ENCODE peak calls at places on chromosomes 4 and X, in ten cellular contexts. B is IMR-90; E is CD8-positive, alpha-beta memory T cell; M is psoas muscle; H is H1; K is tibial nerve; T is GM06990; J is esophagus muscularis mucosa; Q is tibial artery; L is mucosa of descending colon. R is an unnamed sample.
A peak's percentile ranks its signal among the peaks of the same experiment; 100 is the strongest.

GRCh38 chr4:37648084-37648817 is 37.9 kb downstream of the RELL1 start:
- DNase-seq in T (no peak), Q (peak; percentile 37), M (peak; percentile 58), E (no peak), J (no peak), L (peak; percentile 60), H (peak; percentile 31), K (no peak), B (peak; percentile 96), R (peak; percentile 66)

GRCh38 chr4:145619639-145619996 is 433 bp downstream of the MMAA start:
- DNase-seq in H (no peak), K (peak; percentile 15), E (peak; percentile 70), M (peak; percentile 26), T (no peak), J (no peak), L (peak; percentile 83), Q (peak; percentile 47), B (peak; percentile 57), R (peak; percentile 38)

GRCh38 chr4:136463941-136464340 is 1068.4 kb downstream of the PCDH18 start:
- DNase-seq in M (no peak), K (no peak), H (no peak), L (no peak), J (no peak), E (no peak), Q (no peak), T (no peak), B (no peak), R (no peak)

GRCh38 chrX:151723156-151723760 is 7.4 kb downstream of the FATE1 start:
- DNase-seq in Q (no peak), K (no peak), H (no peak), J (no peak), B (no peak), M (no peak), T (no peak), L (no peak), E (no peak), R (no peak)

GRCh38 chrX:143095841-143096240 is 70.1 kb downstream of the SPANXN4 start:
- DNase-seq in L (no peak), E (no peak), K (no peak), J (no peak), T (no peak), B (no peak), M (no peak), Q (no peak), H (no peak), R (no peak)

GRCh38 chr4:128809477-128810330 is at the start of gene JADE1:
- DNase-seq in J (peak; percentile 98), T (peak; percentile 93), L (peak; percentile 93), B (peak; percentile 95), M (peak; percentile 88), H (peak; percentile 82), K (peak; percentile 90), E (peak; percentile 92), Q (peak; percentile 95), R (peak; percentile 87)

GRCh38 chrX:7083468-7084396 is 63.8 kb upstream of the STS start:
- DNase-seq in M (no peak), L (no peak), Q (no peak), T (peak; percentile 80), K (no peak), J (no peak), B (peak; percentile 98), E (peak; percentile 68), H (no peak), R (no peak)

GRCh38 chrX:11998944-11999343 is 139.3 kb upstream of the FRMPD4 start:
- DNase-seq in K (no peak), E (no peak), B (no peak), H (no peak), L (no peak), T (no peak), M (no peak), Q (no peak), J (no peak), R (no peak)

GRCh38 chr4:55407119-55407518 is 11.4 kb downstream of the TMEM165 start:
- DNase-seq in H (no peak), M (no peak), T (no peak), L (no peak), Q (no peak), K (no peak), J (no peak), E (no peak), B (no peak), R (no peak)

GRCh38 chr4:55407764-55408163 is 12.0 kb downstream of the TMEM165 start:
- DNase-seq in Q (no peak), H (no peak), B (no peak), T (no peak), L (no peak), E (no peak), K (no peak), J (no peak), M (no peak), R (no peak)

GRCh38 chr4:55410431-55410830 is 14.7 kb downstream of the TMEM165 start:
- DNase-seq in Q (no peak), M (no peak), K (no peak), H (no peak), E (no peak), B (no peak), J (no peak), T (no peak), L (no peak), R (no peak)

GRCh38 chr4:55409468-55410171 is 13.9 kb downstream of the TMEM165 start:
- DNase-seq in H (no peak), L (no peak), J (no peak), B (peak; percentile 13), M (no peak), Q (no peak), T (no peak), E (no peak), K (no peak), R (no peak)

DNA sequence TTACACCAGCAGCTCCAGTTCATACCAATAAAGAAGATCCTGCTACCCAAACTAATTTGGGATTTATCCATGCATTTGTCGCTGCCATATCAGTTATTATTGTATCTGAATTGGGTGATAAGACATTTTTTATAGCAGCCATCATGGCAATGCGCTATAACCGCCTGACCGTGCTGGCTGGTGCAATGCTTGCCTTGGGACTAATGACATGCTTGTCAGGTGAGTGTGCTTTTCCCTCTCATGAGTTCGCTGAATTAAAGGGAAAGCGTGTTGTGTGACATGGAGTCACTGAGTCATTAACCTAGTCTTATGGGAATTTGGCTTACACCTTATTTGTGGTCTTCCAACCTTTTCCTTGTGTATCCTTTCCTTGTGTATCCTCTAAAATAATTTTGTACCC is 15.9 kb downstream of the TMEM165 start:
- DNase-seq in Q (no peak), T (no peak), H (no peak), E (no peak), J (no peak), B (peak; percentile 37), K (no peak), M (no peak), L (no peak), R (no peak)
- H3K36me3 ChIP-seq in Q (peaks cover 29% of the 10 kb centered on the region), T (peaks cover 4% of the 10 kb centered on the region), H (peaks cover 40% of the 10 kb centered on the region), E (peaks cover 2% of the 10 kb centered on the region), J (peaks cover 51% of the 10 kb centered on the region), B (peaks cover 28% of the 10 kb centered on the region), K (peaks cover 8% of the 10 kb centered on the region), M (no peaks in the 10 kb centered on the region), L (no peaks in the 10 kb centered on the region), R (no peaks in the 10 kb centered on the region)

GRCh38 chr4:138086471-138086870 is 155.7 kb downstream of the SLC7A11 start:
- DNase-seq in K (no peak), H (no peak), Q (no peak), T (no peak), E (no peak), M (no peak), B (no peak), L (no peak), J (no peak), R (no peak)

GRCh38 chr4:138087181-138087714 is 154.9 kb downstream of the SLC7A11 start:
- DNase-seq in E (no peak), Q (no peak), L (no peak), J (no peak), B (no peak), H (no peak), M (no peak), K (no peak), T (no peak), R (no peak)

GRCh38 chr4:138088449-138089208 is 153.5 kb downstream of the SLC7A11 start:
- DNase-seq in L (no peak), E (no peak), B (no peak), Q (no peak), J (no peak), M (no peak), K (no peak), T (no peak), H (no peak), R (no peak)

GRCh38 chr4:138090145-138090917 is 151.8 kb downstream of the SLC7A11 start:
- DNase-seq in M (peak; percentile 15), J (no peak), Q (no peak), L (no peak), T (peak; percentile 18), B (peak; percentile 83), H (no peak), E (no peak), K (peak; percentile 15), R (peak; percentile 28)

DNA sequence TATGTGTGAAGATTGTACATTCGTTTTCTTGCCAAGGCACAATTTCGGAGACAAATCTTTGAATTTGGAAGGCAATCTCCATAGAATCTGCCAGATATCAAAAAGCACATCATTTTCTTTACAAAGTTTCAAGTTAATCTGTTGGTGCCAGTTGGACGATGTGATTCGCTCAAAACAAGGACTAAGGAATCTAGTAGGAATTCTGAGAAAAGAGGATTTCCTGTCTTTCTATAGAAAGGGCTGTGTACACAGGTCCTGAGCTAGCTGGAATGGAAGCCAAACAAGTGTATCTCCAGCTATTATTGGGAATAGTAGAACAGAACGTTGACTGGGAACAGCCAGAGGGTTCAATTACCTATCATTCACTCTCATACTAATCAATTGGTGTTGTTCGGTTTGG is 156.2 kb downstream of the SLC7A11 start:
- DNase-seq in T (no peak), Q (no peak), L (no peak), K (no peak), J (no peak), E (no peak), H (no peak), B (no peak), M (no peak), R (no peak)
- H3K36me3 ChIP-seq in T (no peaks in the 10 kb centered on the region), Q (no peaks in the 10 kb centered on the region), L (no peaks in the 10 kb centered on the region), K (no peaks in the 10 kb centered on the region), J (no peaks in the 10 kb centered on the region), E (no peaks in the 10 kb centered on the region), H (no peaks in the 10 kb centered on the region), B (no peaks in the 10 kb centered on the region), M (no peaks in the 10 kb centered on the region), R (no peaks in the 10 kb centered on the region)

DNA sequence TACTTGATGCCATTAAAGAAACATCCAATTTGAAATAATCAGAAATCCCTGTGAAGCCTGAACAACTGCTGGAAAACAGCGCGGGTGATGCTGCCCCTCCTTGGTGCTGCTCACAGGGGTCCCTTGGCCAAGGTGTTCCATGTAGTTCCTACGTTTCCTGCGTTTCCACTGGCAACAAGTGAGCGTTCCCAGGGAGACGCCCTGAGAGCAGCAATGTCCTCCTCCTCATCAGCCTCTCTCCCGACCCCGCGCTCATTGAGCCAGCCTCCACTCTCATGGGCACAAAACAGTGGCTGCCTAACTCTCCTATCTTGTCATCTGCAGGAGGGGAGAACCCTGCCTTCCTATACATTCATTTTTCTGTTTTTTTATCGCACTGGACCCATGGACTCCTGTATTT is 18.9 kb downstream of the LETM1 start:
- DNase-seq in K (no peak), Q (no peak), M (no peak), H (no peak), L (no peak), E (no peak), B (no peak), J (no peak), T (no peak), R (no peak)
- H3K36me3 ChIP-seq in K (peaks cover 31% of the 10 kb centered on the region), Q (peaks cover 90% of the 10 kb centered on the region), M (peaks cover 5% of the 10 kb centered on the region), H (peaks cover 20% of the 10 kb centered on the region), L (peaks cover 12% of the 10 kb centered on the region), E (peaks cover 30% of the 10 kb centered on the region), B (peaks cover 63% of the 10 kb centered on the region), J (peaks cover 98% of the 10 kb centered on the region), T (peaks cover 38% of the 10 kb centered on the region), R (peaks cover 4% of the 10 kb centered on the region)

GRCh38 chr4:87120411-87121162 is 99.8 kb downstream of the KLHL8 start:
- DNase-seq in E (no peak), B (peak; percentile 87), T (no peak), K (peak; percentile 47), M (no peak), H (no peak), L (peak; percentile 82), Q (peak; percentile 68), J (no peak), R (peak; percentile 67)

GRCh38 chr4:87119965-87120364 is 100.5 kb downstream of the KLHL8 start:
- DNase-seq in Q (no peak), J (no peak), T (no peak), M (no peak), L (no peak), K (no peak), B (no peak), H (no peak), E (no peak), R (no peak)

GRCh38 chr4:87123241-87123640 is 97.2 kb downstream of the KLHL8 start:
- DNase-seq in M (no peak), H (no peak), J (no peak), B (no peak), K (no peak), L (no peak), T (no peak), E (no peak), Q (no peak), R (no peak)

GRCh38 chr4:87122252-87122651 is 98.2 kb downstream of the KLHL8 start:
- DNase-seq in B (peak; percentile 34), L (no peak), J (no peak), Q (peak; percentile 42), T (no peak), H (no peak), E (no peak), M (no peak), K (no peak), R (no peak)

GRCh38 chr4:87121332-87122065 is 98.9 kb downstream of the KLHL8 start:
- DNase-seq in K (no peak), E (no peak), M (no peak), Q (no peak), B (peak; percentile 47), J (no peak), L (no peak), H (no peak), T (no peak), R (no peak)
- H3K36me3 ChIP-seq in K (peaks cover 10% of the 10 kb centered on the region), E (peaks cover 22% of the 10 kb centered on the region), M (peaks cover 3% of the 10 kb centered on the region), Q (peaks cover 39% of the 10 kb centered on the region), B (peaks cover 12% of the 10 kb centered on the region), J (peaks cover 37% of the 10 kb centered on the region), L (no peaks in the 10 kb centered on the region), H (peaks cover 44% of the 10 kb centered on the region), T (peaks cover 14% of the 10 kb centered on the region), R (peaks cover 6% of the 10 kb centered on the region)